ENCODE peak calls at places on chromosomes 12 and 14, in four cellular contexts. L, N, F and D are unnamed samples.

GRCh38 chr12:64611430-64612286 is 1.4 kb downstream of the RASSF3 start:
- DNase-seq in F (peak), L (peak), N (peak), D (no peak)

GRCh38 chr12:2163172-2163927 is 110.6 kb downstream of the CACNA1C start:
- DNase-seq in L (no peak), F (no peak), N (no peak), D (no peak)

GRCh38 chr12:6957741-6958608 is 6.8 kb downstream of the PTPN6 start:
- DNase-seq in L (no peak), F (no peak), N (no peak), D (no peak)

GRCh38 chr12:110249716-110250225 is 31.3 kb upstream of the ATP2A2 start:
- DNase-seq in F (no peak), L (no peak), N (no peak), D (no peak)

GRCh38 chr12:97805086-97805485 is 342.5 kb downstream of the RMST start:
- DNase-seq in L (no peak), N (no peak), F (no peak), D (no peak)

GRCh38 chr14:75589896-75590295 is 11.5 kb downstream of the FLVCR2 start:
- DNase-seq in L (no peak), N (no peak), F (no peak), D (no peak)

GRCh38 chr12:25384954-25385216 is 134.2 kb upstream of the KRAS start:
- DNase-seq in F (no peak), L (no peak), N (no peak), D (no peak)

GRCh38 chr12:114711689-114712152 is 27.7 kb upstream of the TBX3 start:
- DNase-seq in N (no peak), L (no peak), F (no peak), D (no peak)

GRCh38 chr14:100586520-100587247 is 533 bp downstream of the BEGAIN start:
- DNase-seq in N (peak), L (no peak), F (no peak), D (no peak)